ENCODE peak calls at places on chromosomes 11 and 22, in five cellular contexts. E is uterus, M is mesenchymal stem cell, A is IMR-90, U is aorta. V is an unnamed sample.

GRCh38 chr11:47143322-47143721 is 33.4 kb downstream of the ARFGAP2 start:
- DNase-seq in E (no peak), M (peak; percentile 91), A (peak; percentile 97), U (no peak), V (no peak)

GRCh38 chr11:110075087-110075821 is 17.9 kb upstream of the ZC3H12C start:
- DNase-seq in E (no peak), M (no peak), A (no peak), U (no peak), V (no peak)

GRCh38 chr11:89516496-89516895 is 25.3 kb upstream of the NOX4 start:
- DNase-seq in E (no peak), M (no peak), A (no peak), U (no peak), V (no peak)

GRCh38 chr11:70141490-70142014 is 61.5 kb upstream of the FADD start:
- DNase-seq in E (peak; percentile 25), M (no peak), A (no peak), U (no peak), V (no peak)

GRCh38 chr11:119303227-119303718 is 13.7 kb downstream of the MCAM start:
- DNase-seq in E (no peak), M (no peak), A (no peak), U (no peak), V (no peak)

GRCh38 chr22:42766860-42767259 is 46.2 kb upstream of the A4GALT start:
- DNase-seq in E (no peak), M (no peak), A (no peak), U (no peak), V (no peak)

GRCh38 chr11:57946628-57947027 is 77.1 kb upstream of the OR9Q1 start:
- DNase-seq in E (no peak), M (no peak), A (no peak), U (no peak), V (no peak)

GRCh38 chr11:30522825-30523224 is 63.3 kb downstream of the MPPED2 start:
- DNase-seq in E (no peak), M (no peak), A (no peak), U (no peak), V (no peak)

GRCh38 chr11:33160147-33160546 is 1.1 kb downstream of the CSTF3 start:
- DNase-seq in E (no peak), M (peak; percentile 69), A (peak; percentile 62), U (no peak), V (no peak)

GRCh38 chr22:46451741-46452140 is 85.7 kb downstream of the CELSR1 start:
- DNase-seq in E (no peak), M (no peak), A (no peak), U (no peak), V (no peak)

GRCh38 chr11:45538363-45538762 is 127.1 kb downstream of the CHST1 start:
- DNase-seq in E (no peak), M (no peak), A (no peak), U (no peak), V (no peak)

DNA sequence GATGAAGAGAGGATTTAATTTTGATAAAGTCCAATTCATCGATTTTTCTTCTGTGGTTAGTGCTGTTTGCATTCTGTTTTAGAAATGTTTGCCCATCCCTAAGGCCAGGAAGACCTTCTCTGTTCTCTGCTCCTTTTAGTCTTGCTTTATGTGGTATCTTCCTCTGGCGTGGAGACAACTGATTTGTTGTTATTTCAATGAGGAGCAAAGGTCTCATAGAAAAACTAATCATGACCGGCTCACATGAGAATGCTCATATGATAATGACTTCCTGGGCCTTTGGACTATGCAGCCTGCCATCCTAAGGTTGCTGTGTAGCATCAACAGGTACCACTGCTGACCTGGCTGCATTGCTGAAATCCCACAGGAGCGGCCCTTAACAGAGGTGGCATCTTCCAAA is 19.8 kb downstream of the SCGB1A1 start:
- DNase-seq in E (no peak), M (no peak), A (no peak), U (no peak), V (no peak)
- H3K4me1 ChIP-seq in E (peaks cover 11% of the 10 kb centered on the region), M (peaks cover 13% of the 10 kb centered on the region), A (peaks cover 14% of the 10 kb centered on the region), U (no peaks in the 10 kb centered on the region), V (peaks cover 1% of the 10 kb centered on the region)

DNA sequence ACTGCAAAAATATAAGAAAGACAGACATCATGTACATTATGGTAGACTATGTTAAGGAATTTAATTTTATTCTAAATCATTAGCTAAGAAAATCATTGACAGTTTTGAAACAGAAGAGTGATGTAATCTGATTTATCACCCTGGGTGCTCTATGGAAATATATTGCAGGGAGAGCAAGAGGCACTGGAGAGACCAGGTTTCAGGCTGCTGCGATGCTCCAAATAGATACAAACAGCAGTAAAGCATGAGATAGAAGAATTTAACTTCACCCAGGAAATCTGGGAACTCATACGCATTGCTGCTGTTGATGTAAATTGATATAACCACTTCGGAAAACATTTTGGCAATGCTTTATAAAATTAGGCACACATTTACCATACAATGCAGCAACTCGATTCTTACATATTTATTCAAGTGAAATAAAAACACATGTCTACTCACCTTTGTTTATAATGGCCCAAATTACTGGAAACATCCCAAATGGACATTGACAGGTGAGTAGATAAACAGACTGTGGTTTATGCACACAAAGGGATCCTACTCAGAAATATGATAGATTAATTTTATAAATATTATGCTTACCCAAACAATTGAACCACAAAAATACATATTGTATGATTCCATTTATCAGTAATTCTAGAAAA is 535.1 kb upstream of the CHORDC1 start:
- DNase-seq in E (no peak), M (no peak), A (no peak), U (no peak), V (no peak)
- H3K4me1 ChIP-seq in E (no peaks in the 10 kb centered on the region), M (no peaks in the 10 kb centered on the region), A (no peaks in the 10 kb centered on the region), U (no peaks in the 10 kb centered on the region), V (no peaks in the 10 kb centered on the region)

GRCh38 chr22:27911329-27911728 is 7.7 kb downstream of the PITPNB start:
- DNase-seq in E (no peak), M (no peak), A (no peak), U (no peak), V (no peak)

GRCh38 chr22:27918351-27919221 is 470 bp downstream of the PITPNB start:
- DNase-seq in E (peak; percentile 55), M (peak; percentile 71), A (peak; percentile 45), U (peak; percentile 84), V (peak; percentile 57)

DNA sequence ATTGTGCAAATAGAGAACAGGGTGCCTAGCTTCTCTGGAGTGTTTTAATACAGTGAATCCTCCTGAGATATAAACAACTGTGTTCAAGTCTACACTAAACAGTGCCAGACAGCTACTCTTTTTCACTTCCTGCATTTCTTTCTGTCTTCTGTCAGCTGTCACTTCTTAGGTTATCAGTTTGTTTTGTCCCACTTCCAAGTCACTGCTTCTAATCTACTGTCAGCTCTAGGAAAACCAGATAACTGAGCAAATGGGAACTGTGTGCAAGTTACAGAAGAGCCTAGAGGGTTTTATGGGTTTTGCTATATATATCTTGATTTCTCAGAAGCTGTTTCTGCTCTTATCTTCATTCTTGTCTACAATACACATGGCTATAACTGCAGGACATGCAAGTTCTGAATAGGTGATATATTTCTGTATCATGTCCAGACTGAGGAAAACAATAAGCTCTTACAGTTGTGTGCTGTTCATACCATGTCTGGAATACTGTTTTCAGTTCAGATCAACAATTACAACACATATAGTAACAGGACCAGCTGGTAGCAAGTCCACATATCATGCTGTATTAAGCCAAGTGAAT is 5.8 kb downstream of the PITPNB start:
- DNase-seq in E (no peak), M (peak; percentile 81), A (peak; percentile 29), U (no peak), V (no peak)
- H3K4me1 ChIP-seq in E (peaks cover 4% of the 10 kb centered on the region), M (no peaks in the 10 kb centered on the region), A (peaks cover 10% of the 10 kb centered on the region), U (peaks cover 13% of the 10 kb centered on the region), V (peaks cover 69% of the 10 kb centered on the region)

GRCh38 chr11:12085371-12086251 is 24.8 kb upstream of the MICAL2 start:
- DNase-seq in E (no peak), M (peak; percentile 76), A (peak; percentile 64), U (no peak), V (no peak)
- H3K4me1 ChIP-seq in E (peaks cover 4% of the 10 kb centered on the region), M (peaks cover 32% of the 10 kb centered on the region), A (peaks cover 34% of the 10 kb centered on the region), U (no peaks in the 10 kb centered on the region), V (peaks cover 35% of the 10 kb centered on the region)

GRCh38 chr11:65584723-65585171 is 8.9 kb downstream of the EHBP1L1 start:
- DNase-seq in E (no peak), M (peak; percentile 33), A (no peak), U (no peak), V (no peak)
- H3K4me1 ChIP-seq in E (no peaks in the 10 kb centered on the region), M (peaks cover 19% of the 10 kb centered on the region), A (peaks cover 4% of the 10 kb centered on the region), U (no peaks in the 10 kb centered on the region), V (peaks cover 35% of the 10 kb centered on the region)

DNA sequence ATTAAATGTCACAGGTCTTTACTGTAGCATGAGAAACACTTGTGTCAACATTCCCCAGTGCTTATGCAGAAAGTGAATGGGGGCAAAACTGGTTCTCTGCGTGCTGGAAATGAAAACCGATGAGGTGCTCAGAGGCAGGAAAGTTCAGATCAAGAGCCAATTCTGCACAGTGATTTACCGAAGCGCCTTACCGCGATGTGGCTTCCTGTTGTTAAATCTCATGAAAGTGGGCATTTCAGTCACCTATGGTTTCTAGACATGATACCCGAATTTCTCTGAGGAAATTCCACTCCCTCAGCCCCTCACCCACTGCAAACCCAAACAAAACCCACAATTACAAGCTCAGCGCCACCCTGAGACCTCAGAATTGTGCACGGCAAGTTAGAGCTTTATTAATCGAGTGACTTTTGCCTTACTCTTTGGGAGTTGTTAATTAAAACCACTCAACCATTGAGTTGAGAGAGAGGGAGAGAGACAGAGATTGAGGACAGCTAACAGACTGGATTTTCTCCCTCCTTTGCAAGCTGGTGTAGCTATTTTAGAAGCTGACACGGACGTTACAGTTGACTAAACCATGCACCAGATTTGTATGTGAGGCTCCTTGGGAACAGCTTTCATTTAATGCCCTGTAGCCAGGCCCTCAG is 196.5 kb downstream of the DBX1 start:
- DNase-seq in E (no peak), M (no peak), A (no peak), U (no peak), V (no peak)
- H3K4me1 ChIP-seq in E (no peaks in the 10 kb centered on the region), M (peaks cover 10% of the 10 kb centered on the region), A (peaks cover 13% of the 10 kb centered on the region), U (peaks cover 9% of the 10 kb centered on the region), V (no peaks in the 10 kb centered on the region)

GRCh38 chr11:75158241-75158640 is 7.3 kb downstream of the SLCO2B1 start:
- DNase-seq in E (no peak), M (no peak), A (no peak), U (no peak), V (no peak)

GRCh38 chr11:75160328-75160757 is 9.4 kb downstream of the SLCO2B1 start:
- DNase-seq in E (no peak), M (no peak), A (no peak), U (no peak), V (no peak)

GRCh38 chr11:75160880-75161279 is 10.0 kb downstream of the SLCO2B1 start:
- DNase-seq in E (no peak), M (no peak), A (no peak), U (no peak), V (no peak)

GRCh38 chr11:75161506-75161905 is 10.6 kb downstream of the SLCO2B1 start:
- DNase-seq in E (no peak), M (no peak), A (no peak), U (no peak), V (no peak)

GRCh38 chr11:75159081-75159953 is 8.4 kb downstream of the SLCO2B1 start:
- DNase-seq in E (no peak), M (no peak), A (no peak), U (no peak), V (no peak)
- H3K4me1 ChIP-seq in E (no peaks in the 10 kb centered on the region), M (peaks cover 8% of the 10 kb centered on the region), A (no peaks in the 10 kb centered on the region), U (no peaks in the 10 kb centered on the region), V (peaks cover 34% of the 10 kb centered on the region)